ENCODE peak calls at places on chromosomes 11 and 22, in four cellular contexts. One of them, this sample, is unnamed.
A peak's percentile ranks its signal among the peaks of the same experiment; 100 is the strongest.

GRCh38 chr22:47219789-47220188 is 457.3 kb downstream of the TBC1D22A start:
- DNase-seq in prostate gland: no peak
- DNase-seq in A549: no peak
- DNase-seq in transverse colon: no peak
- DNase-seq in this sample: no peak

GRCh38 chr22:29702025-29702930 is 17.5 kb upstream of the CABP7 start:
- DNase-seq in prostate gland: no peak
- DNase-seq in A549: peak; percentile 29
- DNase-seq in transverse colon: peak; percentile 23
- DNase-seq in this sample: peak; percentile 69

GRCh38 chr11:129896062-129896461 is 684 bp upstream of the NFRKB start:
- DNase-seq in prostate gland: no peak
- DNase-seq in A549: no peak
- DNase-seq in transverse colon: no peak
- DNase-seq in this sample: no peak

GRCh38 chr11:124717786-124718634 is 21.7 kb upstream of the NRGN start:
- DNase-seq in prostate gland: no peak
- DNase-seq in A549: no peak
- DNase-seq in transverse colon: no peak
- DNase-seq in this sample: no peak

GRCh38 chr11:74232316-74232950 is 61.3 kb downstream of the PPME1 start:
- DNase-seq in prostate gland: peak; percentile 46
- DNase-seq in A549: no peak
- DNase-seq in transverse colon: no peak
- DNase-seq in this sample: no peak

GRCh38 chr11:100356035-100356434 is 331.1 kb upstream of the ARHGAP42 start:
- DNase-seq in prostate gland: no peak
- DNase-seq in A549: no peak
- DNase-seq in transverse colon: no peak
- DNase-seq in this sample: no peak

GRCh38 chr11:124114942-124115781 is at the start of gene VWA5A:
- DNase-seq in prostate gland: peak; percentile 87
- DNase-seq in A549: peak; percentile 52
- DNase-seq in transverse colon: peak; percentile 93
- DNase-seq in this sample: peak; percentile 83

GRCh38 chr22:25966448-25966913 is 202.8 kb upstream of the SEZ6L start:
- DNase-seq in prostate gland: no peak
- DNase-seq in A549: no peak
- DNase-seq in transverse colon: no peak
- DNase-seq in this sample: no peak

GRCh38 chr22:24592144-24592845 is 578 bp downstream of the LRRC75B start:
- DNase-seq in prostate gland: no peak
- DNase-seq in A549: peak; percentile 32
- DNase-seq in transverse colon: peak; percentile 38
- DNase-seq in this sample: peak; percentile 42

GRCh38 chr22:29079218-29079901 is 6.5 kb downstream of the KREMEN1 start:
- DNase-seq in prostate gland: peak; percentile 49
- DNase-seq in A549: no peak
- DNase-seq in transverse colon: peak; percentile 64
- DNase-seq in this sample: peak; percentile 43

GRCh38 chr11:2810401-2811205 is 75.0 kb downstream of the CDKN1C start:
- DNase-seq in prostate gland: no peak
- DNase-seq in A549: no peak
- DNase-seq in transverse colon: no peak
- DNase-seq in this sample: no peak

GRCh38 chr11:3859373-3859881 is 4.0 kb downstream of the STIM1 start:
- DNase-seq in prostate gland: no peak
- DNase-seq in A549: no peak
- DNase-seq in transverse colon: peak; percentile 54
- DNase-seq in this sample: peak; percentile 66
- TF ChIP-seq POLR2A in prostate gland: no peak
- TF ChIP-seq POLR2A in A549: no peak
- TF ChIP-seq POLR2A in transverse colon: no peak
- TF ChIP-seq POLR2A in this sample: no peak

GRCh38 chr22:31489632-31490495 is at the start of gene EIF4ENIF1:
- DNase-seq in prostate gland: peak; percentile 82
- DNase-seq in A549: peak; percentile 80
- DNase-seq in transverse colon: peak; percentile 89
- DNase-seq in this sample: peak; percentile 89
- TF ChIP-seq POLR2A in prostate gland: peak; percentile 73
- TF ChIP-seq POLR2A in A549: peak; percentile 43
- TF ChIP-seq POLR2A in transverse colon: peak; percentile 67
- TF ChIP-seq POLR2A in this sample: peak; percentile 80

GRCh38 chr22:43474161-43475101 is 62.6 kb downstream of the MPPED1 start:
- DNase-seq in prostate gland: no peak
- DNase-seq in A549: no peak
- DNase-seq in transverse colon: no peak
- DNase-seq in this sample: no peak
- TF ChIP-seq POLR2A in prostate gland: no peak
- TF ChIP-seq POLR2A in A549: no peak
- TF ChIP-seq POLR2A in transverse colon: no peak
- TF ChIP-seq POLR2A in this sample: no peak

GRCh38 chr11:35144103-35144741 is 5.3 kb downstream of the CD44 start:
- DNase-seq in prostate gland: peak; percentile 25
- DNase-seq in A549: no peak
- DNase-seq in transverse colon: peak; percentile 64
- DNase-seq in this sample: no peak

GRCh38 chr11:35144811-35145210 is 5.8 kb downstream of the CD44 start:
- DNase-seq in prostate gland: no peak
- DNase-seq in A549: no peak
- DNase-seq in transverse colon: no peak
- DNase-seq in this sample: peak; percentile 9

GRCh38 chr11:35146074-35146521 is 7.1 kb downstream of the CD44 start:
- DNase-seq in prostate gland: no peak
- DNase-seq in A549: no peak
- DNase-seq in transverse colon: peak; percentile 50
- DNase-seq in this sample: peak; percentile 44

GRCh38 chr11:35146711-35147110 is 7.7 kb downstream of the CD44 start:
- DNase-seq in prostate gland: no peak
- DNase-seq in A549: no peak
- DNase-seq in transverse colon: no peak
- DNase-seq in this sample: no peak

GRCh38 chr11:35145249-35145648 is 6.3 kb downstream of the CD44 start:
- DNase-seq in prostate gland: no peak
- DNase-seq in A549: no peak
- DNase-seq in transverse colon: peak; percentile 70
- DNase-seq in this sample: peak; percentile 14
- TF ChIP-seq POLR2A in prostate gland: no peak
- TF ChIP-seq POLR2A in A549: no peak
- TF ChIP-seq POLR2A in transverse colon: no peak
- TF ChIP-seq POLR2A in this sample: no peak

DNA sequence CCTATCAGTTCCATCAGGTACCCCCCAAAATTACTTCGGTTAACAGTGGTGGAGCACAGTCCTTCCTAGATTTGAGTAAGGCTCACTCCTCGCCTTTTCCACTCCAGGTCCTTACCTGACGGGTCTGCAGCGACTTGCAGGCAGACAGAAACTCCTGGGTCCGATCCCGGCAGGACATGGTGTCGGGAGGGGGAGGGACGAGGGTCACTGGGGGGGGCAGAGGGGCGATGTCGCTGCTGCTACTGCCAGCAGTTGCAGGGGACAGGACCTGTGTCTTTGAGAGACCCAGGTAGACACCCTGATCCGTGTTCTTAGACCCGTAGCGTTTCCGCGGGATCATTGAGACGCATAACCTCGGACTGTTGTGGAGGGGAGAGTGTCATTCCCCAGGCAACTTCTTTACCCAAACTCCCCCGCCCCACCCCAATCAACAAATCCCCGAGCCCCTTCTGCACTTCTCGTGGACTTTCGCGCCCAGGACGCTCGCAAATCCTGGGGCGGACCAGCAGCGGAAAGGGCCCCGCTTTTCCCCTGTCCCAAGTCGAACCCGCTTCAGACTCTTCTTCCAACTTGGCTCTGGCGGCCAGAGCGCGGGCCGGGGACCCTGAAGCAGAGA is 839 bp downstream of the STX5 start:
- DNase-seq in prostate gland: no peak
- DNase-seq in A549: no peak
- DNase-seq in transverse colon: no peak
- DNase-seq in this sample: no peak
- TF ChIP-seq POLR2A in prostate gland: no peak
- TF ChIP-seq POLR2A in A549: no peak
- TF ChIP-seq POLR2A in transverse colon: no peak
- TF ChIP-seq POLR2A in this sample: no peak